ENCODE peak calls at places on chromosomes 5 and 9, in ten cellular contexts. U, M, G, O, X, Y, H, L, Q and D are unnamed samples.

GRCh38 chr5:6469836-6470235 is 21.2 kb downstream of the UBE2QL1 start:
- DNase-seq in U (no peak), M (no peak), G (no peak), O (no peak), X (no peak), Y (no peak), H (no peak), L (no peak), Q (no peak), D (no peak)

GRCh38 chr5:139474815-139475791 is 4.3 kb downstream of the SMIM33 start:
- DNase-seq in U (no peak), M (peak; percentile 87), G (no peak), O (peak; percentile 69), X (no peak), Y (no peak), H (no peak), L (no peak), Q (no peak), D (no peak)

GRCh38 chr5:60287174-60287771 is 393.7 kb upstream of the PDE4D start:
- DNase-seq in U (peak; percentile 69), M (peak; percentile 16), G (peak; percentile 72), O (peak; percentile 52), X (no peak), Y (peak; percentile 75), H (peak; percentile 75), L (peak; percentile 76), Q (peak; percentile 47), D (peak; percentile 93)

GRCh38 chr9:110089681-110090370 is 118.1 kb downstream of the C9orf152 start:
- DNase-seq in U (peak; percentile 11), M (peak; percentile 26), G (no peak), O (no peak), X (peak; percentile 95), Y (no peak), H (no peak), L (no peak), Q (no peak), D (no peak)

GRCh38 chr9:109600142-109600541 is 102.0 kb upstream of the PTPN3 start:
- DNase-seq in U (no peak), M (peak; percentile 80), G (no peak), O (peak; percentile 99), X (peak; percentile 40), Y (no peak), H (no peak), L (no peak), Q (no peak), D (no peak)

GRCh38 chr5:55033568-55033967 is 9.5 kb downstream of the GZMK start:
- DNase-seq in U (no peak), M (no peak), G (no peak), O (peak; percentile 44), X (no peak), Y (no peak), H (no peak), L (no peak), Q (no peak), D (no peak)

GRCh38 chr9:88477300-88477751 is 57.7 kb upstream of the NXNL2 start:
- DNase-seq in U (no peak), M (peak; percentile 99), G (no peak), O (peak; percentile 99), X (peak; percentile 65), Y (no peak), H (no peak), L (no peak), Q (no peak), D (no peak)

GRCh38 chr5:53035868-53036381 is 46.8 kb downstream of the ITGA2 start:
- DNase-seq in U (no peak), M (peak; percentile 66), G (no peak), O (peak; percentile 65), X (no peak), Y (no peak), H (peak; percentile 2), L (no peak), Q (no peak), D (peak; percentile 64)

GRCh38 chr5:957730-958485 is 50.7 kb upstream of the NKD2 start:
- DNase-seq in U (no peak), M (peak; percentile 9), G (no peak), O (no peak), X (no peak), Y (no peak), H (no peak), L (no peak), Q (no peak), D (no peak)

GRCh38 chr9:128215491-128216404 is 12.6 kb downstream of the DNM1 start:
- DNase-seq in U (peak; percentile 36), M (peak; percentile 84), G (no peak), O (peak; percentile 82), X (no peak), Y (no peak), H (no peak), L (no peak), Q (no peak), D (no peak)

GRCh38 chr5:16937503-16938161 is 1.5 kb upstream of the MYO10 start:
- DNase-seq in U (no peak), M (no peak), G (no peak), O (no peak), X (no peak), Y (no peak), H (no peak), L (no peak), Q (no peak), D (no peak)

GRCh38 chr5:142727736-142728047 is 41.8 kb upstream of the FGF1 start:
- DNase-seq in U (no peak), M (no peak), G (no peak), O (no peak), X (no peak), Y (no peak), H (no peak), L (no peak), Q (no peak), D (no peak)

GRCh38 chr5:57410374-57411320 is 72.0 kb downstream of the ACTBL2 start:
- DNase-seq in U (no peak), M (no peak), G (no peak), O (no peak), X (no peak), Y (no peak), H (no peak), L (no peak), Q (no peak), D (no peak)

GRCh38 chr5:359301-359897 is 37.9 kb downstream of the AHRR start:
- DNase-seq in U (no peak), M (no peak), G (no peak), O (no peak), X (no peak), Y (no peak), H (no peak), L (peak; percentile 17), Q (no peak), D (no peak)

GRCh38 chr9:16499866-16500265 is 370.6 kb downstream of the BNC2 start:
- DNase-seq in U (no peak), M (no peak), G (no peak), O (no peak), X (no peak), Y (no peak), H (no peak), L (no peak), Q (no peak), D (no peak)
- H2AFZ ChIP-seq in U (no peak overlapping the region), M (peak overlapping the region; percentile 34), G (no peak overlapping the region), O (no peak overlapping the region), X (no peak overlapping the region), Y (no peak overlapping the region), H (no peak overlapping the region), L (no peak overlapping the region), Q (no peak overlapping the region), D (no peak overlapping the region)

GRCh38 chr9:92986175-92987110 is 39.1 kb downstream of the FGD3 start:
- DNase-seq in U (no peak), M (no peak), G (peak; percentile 34), O (no peak), X (no peak), Y (no peak), H (peak; percentile 48), L (no peak), Q (no peak), D (peak; percentile 85)

GRCh38 chr9:92989561-92989960 is 42.2 kb downstream of the FGD3 start:
- DNase-seq in U (peak; percentile 37), M (no peak), G (no peak), O (no peak), X (peak; percentile 95), Y (no peak), H (no peak), L (peak; percentile 52), Q (no peak), D (no peak)

GRCh38 chr9:92990461-92990860 is 43.1 kb downstream of the FGD3 start:
- DNase-seq in U (no peak), M (no peak), G (no peak), O (no peak), X (no peak), Y (no peak), H (no peak), L (no peak), Q (no peak), D (no peak)

GRCh38 chr9:92984976-92985375 is 37.7 kb downstream of the FGD3 start:
- DNase-seq in U (no peak), M (no peak), G (no peak), O (no peak), X (no peak), Y (no peak), H (no peak), L (no peak), Q (no peak), D (no peak)

GRCh38 chr9:92988215-92988731 is 41.0 kb downstream of the FGD3 start:
- DNase-seq in U (no peak), M (no peak), G (no peak), O (no peak), X (peak; percentile 92), Y (no peak), H (no peak), L (peak; percentile 71), Q (no peak), D (no peak)
- H3K9me3 ChIP-seq in U (peaks cover 30% of the 10 kb centered on the region), M (peaks cover 6% of the 10 kb centered on the region), G (no peaks in the 10 kb centered on the region), O (no peaks in the 10 kb centered on the region), X (peaks cover 24% of the 10 kb centered on the region), Y (peaks cover 16% of the 10 kb centered on the region), H (peaks cover 21% of the 10 kb centered on the region), L (peaks cover 24% of the 10 kb centered on the region), Q (peaks cover 35% of the 10 kb centered on the region), D (peaks cover 6% of the 10 kb centered on the region)

DNA sequence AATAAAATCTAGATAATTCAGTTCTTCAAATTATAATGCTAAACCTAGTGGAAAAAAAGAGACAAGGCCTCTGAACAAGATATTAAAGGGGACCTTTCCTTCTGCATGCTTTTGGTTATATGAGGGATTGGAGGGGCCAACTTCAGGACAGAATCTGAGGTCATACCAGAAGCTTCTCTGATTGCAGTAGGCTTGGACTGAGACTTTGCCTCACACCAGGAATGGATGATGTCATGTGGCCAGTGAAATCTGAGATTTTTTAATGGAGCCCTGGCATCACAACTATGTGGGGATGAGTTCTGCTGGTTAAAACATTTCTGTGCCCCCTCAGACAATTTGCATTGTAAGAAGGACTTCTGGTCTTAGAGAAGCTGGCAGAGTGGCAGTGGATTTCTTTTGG is 88.7 kb downstream of the ANGPTL2 start:
- DNase-seq in U (no peak), M (peak; percentile 70), G (no peak), O (peak; percentile 37), X (peak; percentile 37), Y (no peak), H (no peak), L (no peak), Q (no peak), D (no peak)
- H3K27ac ChIP-seq in U (no peak overlapping the region), M (no peak overlapping the region), G (no peak overlapping the region), O (no peak overlapping the region), X (no peak overlapping the region), Y (no peak overlapping the region), H (no peak overlapping the region), L (no peak overlapping the region), Q (no peak overlapping the region), D (no peak overlapping the region)

DNA sequence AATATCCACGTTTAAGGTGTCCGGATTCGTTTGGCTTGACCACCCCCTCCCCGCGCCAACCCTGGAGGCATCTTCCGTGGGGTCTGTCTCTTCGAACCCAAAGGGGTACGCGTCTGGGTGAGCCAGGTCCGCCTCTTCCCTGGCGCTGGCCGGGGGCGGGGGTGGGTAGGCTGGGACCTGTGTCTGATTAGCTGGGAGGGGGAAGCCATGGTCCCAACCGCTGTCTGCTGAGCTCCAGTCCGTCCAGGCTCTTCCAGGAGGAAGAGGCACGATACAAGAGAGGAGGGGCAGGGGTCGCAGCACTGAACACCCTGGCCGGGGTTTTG is at the start of gene LVRN:
- DNase-seq in U (no peak), M (no peak), G (no peak), O (no peak), X (no peak), Y (no peak), H (no peak), L (no peak), Q (no peak), D (no peak)
- H2AFZ ChIP-seq in U (no peak within 1 kb of the TSS), M (peak within 1 kb of the TSS; percentile 91), G (no peak within 1 kb of the TSS), O (peak within 1 kb of the TSS; percentile 54), X (no peak within 1 kb of the TSS), Y (no peak within 1 kb of the TSS), H (no peak within 1 kb of the TSS), L (no peak within 1 kb of the TSS), Q (peak within 1 kb of the TSS; percentile 94), D (no peak within 1 kb of the TSS)